ENCODE peak calls at places on chromosomes 4 and X, in four cellular contexts. T is dorsolateral prefrontal cortex, W is BJ, R is testis. M is an unnamed sample.

GRCh38 chr4:115950806-115951205 is 837.4 kb upstream of the NDST4 start:
- DNase-seq in T (no peak), R (no peak), W (no peak), M (no peak)

GRCh38 chrX:129980540-129981206 is 1.8 kb upstream of the BCORL1 start:
- DNase-seq in R (peak), T (no peak), W (no peak), M (peak)

GRCh38 chrX:131288738-131289511 is at the start of gene IGSF1:
- DNase-seq in R (peak), T (peak), W (no peak), M (peak)

GRCh38 chrX:107982356-107982755 is at the start of gene TEX13B:
- DNase-seq in W (no peak), T (no peak), R (no peak), M (no peak)

GRCh38 chr4:155809835-155810234 is 51.0 kb downstream of the GUCY1B1 start:
- DNase-seq in R (no peak), W (peak), T (no peak), M (peak)

GRCh38 chr4:165700855-165701254 is 172.2 kb upstream of the TLL1 start:
- DNase-seq in R (no peak), W (no peak), T (no peak), M (no peak)

GRCh38 chr4:88027611-88028608 is 20.5 kb downstream of the PKD2 start:
- DNase-seq in R (no peak), T (no peak), W (peak), M (no peak)

GRCh38 chr4:121070696-121071639 is 1.4 kb downstream of the NDNF start:
- DNase-seq in T (no peak), W (no peak), R (peak), M (peak)

GRCh38 chrX:83511208-83511607 is 3.1 kb downstream of the POU3F4 start:
- DNase-seq in R (no peak), T (no peak), W (no peak), M (peak)

GRCh38 chrX:1754077-1754476 is 139.2 kb downstream of the ASMT start:
- DNase-seq in W (peak), R (no peak), T (no peak), M (no peak)

GRCh38 chr4:1579834-1580686 is 104.1 kb downstream of the FAM53A start:
- DNase-seq in R (peak), T (no peak), W (peak), M (peak)

GRCh38 chr4:87150498-87151261 is 69.7 kb downstream of the KLHL8 start:
- DNase-seq in T (no peak), R (peak), W (peak), M (peak)

GRCh38 chr4:181225616-181226261 is 1017.5 kb upstream of the TENM3 start:
- DNase-seq in W (no peak), R (peak), T (no peak), M (no peak)

GRCh38 chr4:63296773-63297172 is 1112.5 kb downstream of the TECRL start:
- DNase-seq in R (no peak), W (no peak), T (no peak), M (no peak)

GRCh38 chr4:1415681-1415981 is 9.4 kb upstream of the NKX1-1 start:
- DNase-seq in R (no peak), W (no peak), T (no peak), M (no peak)

GRCh38 chr4:8472689-8473197 is 32.2 kb downstream of the TRMT44 start:
- DNase-seq in R (peak), T (no peak), W (peak), M (no peak)

GRCh38 chr4:3867403-3868100 is 101.4 kb downstream of the ADRA2C start:
- DNase-seq in T (peak), W (no peak), R (no peak), M (no peak)

GRCh38 chrX:40097101-40097491 is 662 bp downstream of the BCOR start:
- DNase-seq in R (no peak), W (no peak), T (no peak), M (no peak)

GRCh38 chrX:68832101-68832416 is 3.2 kb downstream of the EFNB1 start:
- DNase-seq in T (peak), R (peak), W (peak), M (peak)

GRCh38 chr4:77931452-77932135 is 69.0 kb downstream of the MRPL1 start:
- DNase-seq in R (no peak), W (no peak), T (no peak), M (peak)

GRCh38 chr4:7804759-7805385 is 134.8 kb downstream of the AFAP1 start:
- DNase-seq in R (no peak), W (no peak), T (no peak), M (no peak)

DNA sequence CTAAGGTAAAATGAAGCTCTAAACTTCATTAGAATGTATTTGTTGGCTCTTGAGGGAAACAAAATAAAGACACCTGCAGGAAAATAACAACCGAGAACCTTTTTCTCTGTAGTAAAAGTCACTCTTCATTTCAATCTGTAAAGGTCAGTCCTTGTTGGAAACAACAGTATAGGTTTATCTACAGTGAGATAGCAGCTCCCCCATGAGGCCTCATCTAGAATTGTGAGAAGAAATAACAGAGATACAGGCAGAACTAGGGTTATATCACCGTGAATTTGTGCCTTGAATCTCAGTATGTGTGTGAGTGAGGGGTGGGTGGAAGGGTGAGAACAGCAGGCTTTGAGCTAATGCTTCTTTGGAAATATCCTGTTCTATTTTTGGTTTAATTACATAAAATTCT is 107.8 kb upstream of the FMR1 start:
- DNase-seq in W (no peak), T (no peak), R (peak), M (no peak)
- TF ChIP-seq CTCF in W (no peak), T (peak), R (no peak), M (no peak)

GRCh38 chr4:110487873-110488272 is 11.9 kb downstream of the ENPEP start:
- DNase-seq in T (no peak), W (no peak), R (no peak), M (peak)
- TF ChIP-seq CTCF in T (no peak), W (no peak), R (no peak), M (no peak)

GRCh38 chr4:5824635-5825034 is 68.3 kb downstream of the CRMP1 start:
- DNase-seq in T (no peak), W (no peak), R (peak), M (peak)
- TF ChIP-seq CTCF in T (peak), W (peak), R (no peak), M (peak)

DNA sequence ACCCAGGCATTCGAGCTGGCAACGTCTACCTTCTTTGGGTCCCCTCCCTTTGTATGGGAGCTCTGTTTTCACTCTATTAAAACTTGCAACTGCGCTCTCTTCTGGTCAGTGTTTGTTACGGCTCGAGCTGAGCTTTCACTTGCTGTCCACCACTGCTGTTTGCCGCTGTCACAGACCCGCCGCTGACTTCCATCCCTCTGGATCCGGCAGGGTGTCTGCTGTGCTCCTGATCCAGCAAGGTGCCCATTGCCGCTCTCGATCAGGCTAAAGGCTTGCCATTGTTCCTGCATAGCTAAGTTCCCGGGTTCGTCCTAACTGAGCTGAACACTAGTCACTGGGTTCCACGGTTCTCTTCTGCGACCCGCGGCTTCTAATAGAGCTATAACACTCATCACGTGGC is 183.5 kb upstream of the GALNTL6 start:
- DNase-seq in R (no peak), T (no peak), W (no peak), M (no peak)
- TF ChIP-seq CTCF in R (no peak), T (no peak), W (no peak), M (no peak)

DNA sequence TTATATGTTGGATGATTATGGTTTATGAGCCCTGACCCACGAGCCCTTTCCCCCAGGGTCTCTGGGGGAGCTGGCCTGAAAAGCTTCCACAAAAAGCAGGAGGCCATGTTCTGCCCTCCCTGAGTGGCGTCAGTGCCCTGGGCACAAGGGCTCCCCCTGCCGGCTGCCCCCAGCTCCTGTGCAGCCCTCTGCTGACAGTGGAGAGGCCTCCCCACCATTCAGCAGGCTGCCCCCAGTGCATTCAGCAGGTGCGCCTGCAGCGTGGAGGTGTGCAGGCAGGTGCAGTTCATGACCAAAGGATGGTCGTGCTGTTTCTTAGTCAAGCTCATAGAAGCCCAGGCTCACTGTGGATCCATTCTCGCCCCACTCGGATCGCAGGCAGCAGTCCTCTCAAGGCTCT is 12.5 kb upstream of the S100P start:
- DNase-seq in W (no peak), R (no peak), T (no peak), M (no peak)
- TF ChIP-seq CTCF in W (peak), R (no peak), T (no peak), M (no peak)